ENCODE peak calls at places on chromosomes 2 and 18, in six cellular contexts. C is stomach, K is suprapubic skin, M is sigmoid colon, Z is transverse colon, P is HL-60. X is an unnamed sample.

GRCh38 chr2:200528228-200528627 is 2.2 kb downstream of the SGO2 start:
- DNase-seq in C (no peak), K (no peak), M (no peak), Z (no peak), P (no peak), X (no peak)

GRCh38 chr2:235983016-235983415 is 185.2 kb downstream of the GBX2 start:
- DNase-seq in C (no peak), K (no peak), M (no peak), Z (no peak), P (no peak), X (no peak)

GRCh38 chr2:99819766-99820165 is 322.6 kb downstream of the AFF3 start:
- DNase-seq in C (no peak), K (no peak), M (no peak), Z (no peak), P (no peak), X (no peak)

GRCh38 chr2:184779777-184780176 is 181.4 kb downstream of the ZNF804A start:
- DNase-seq in C (no peak), K (no peak), M (no peak), Z (no peak), P (no peak), X (no peak)

GRCh38 chr2:18752667-18753422 is 163.5 kb upstream of the NT5C1B start:
- DNase-seq in C (no peak), K (no peak), M (no peak), Z (no peak), P (no peak), X (no peak)

GRCh38 chr2:2916621-2917020 is 461.0 kb downstream of the EIPR1 start:
- DNase-seq in C (no peak), K (no peak), M (no peak), Z (no peak), P (no peak), X (no peak)

GRCh38 chr2:30147715-30148611 is 1.2 kb downstream of the YPEL5 start:
- DNase-seq in C (peak), K (peak), M (peak), Z (peak), P (peak), X (peak)

GRCh38 chr18:28013064-28013463 is 163.9 kb downstream of the CDH2 start:
- DNase-seq in C (no peak), K (no peak), M (no peak), Z (no peak), P (no peak), X (no peak)

GRCh38 chr18:59634096-59634495 is 63.1 kb downstream of the CCBE1 start:
- DNase-seq in C (no peak), K (no peak), M (no peak), Z (no peak), P (no peak), X (no peak)

GRCh38 chr2:1809726-1810125 is 65.4 kb upstream of the PXDN start:
- DNase-seq in C (no peak), K (no peak), M (peak), Z (no peak), P (no peak), X (no peak)

GRCh38 chr2:181876614-181877063 is 14.9 kb upstream of the ITPRID2 start:
- DNase-seq in C (no peak), K (no peak), M (no peak), Z (peak), P (no peak), X (no peak)

GRCh38 chr2:112048236-112048592 is 6.9 kb upstream of the TMEM87B start:
- DNase-seq in C (no peak), K (no peak), M (no peak), Z (no peak), P (no peak), X (no peak)

GRCh38 chr2:98509542-98510321 is 65.1 kb downstream of the INPP4A start:
- DNase-seq in C (no peak), K (no peak), M (peak), Z (no peak), P (no peak), X (no peak)

GRCh38 chr2:98505991-98506664 is 61.5 kb downstream of the INPP4A start:
- DNase-seq in C (no peak), K (no peak), M (peak), Z (no peak), P (no peak), X (no peak)

GRCh38 chr2:98508690-98509054 is 64.0 kb downstream of the INPP4A start:
- DNase-seq in C (peak), K (peak), M (peak), Z (peak), P (peak), X (no peak)

GRCh38 chr2:98507461-98507860 is 62.8 kb downstream of the INPP4A start:
- DNase-seq in C (no peak), K (no peak), M (no peak), Z (no peak), P (no peak), X (no peak)

GRCh38 chr2:98507940-98508689 is 63.5 kb downstream of the INPP4A start:
- DNase-seq in C (no peak), K (no peak), M (peak), Z (peak), P (peak), X (no peak)
- TF ChIP-seq POLR2AphosphoS5 in C (no peak), K (no peak), M (no peak), Z (no peak), P (peak), X (no peak)

GRCh38 chr2:144904612-144905011 is 384.7 kb upstream of the ZEB2 start:
- DNase-seq in C (no peak), K (no peak), M (no peak), Z (no peak), P (no peak), X (no peak)
- TF ChIP-seq POLR2AphosphoS5 in C (no peak), K (no peak), M (no peak), Z (no peak), P (no peak), X (no peak)

DNA sequence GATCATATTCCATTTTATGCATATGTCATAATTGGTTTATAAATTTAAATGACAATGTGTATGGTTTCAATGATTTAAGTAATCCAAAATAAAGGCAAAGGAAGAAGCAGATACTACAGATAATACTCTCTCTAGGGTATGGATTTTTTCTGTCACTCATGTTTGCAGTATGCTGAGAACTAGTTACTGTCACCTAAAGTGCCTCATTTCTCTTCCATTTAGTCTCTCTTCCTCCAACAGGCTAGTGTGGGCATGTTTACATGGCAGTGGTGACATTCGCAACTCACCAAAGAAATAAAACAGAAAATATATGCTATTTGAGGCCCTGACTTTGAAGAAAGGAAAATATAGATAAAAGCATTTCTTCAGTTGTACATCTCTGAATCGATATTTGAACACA is 1460.4 kb upstream of the ZEB2 start:
- DNase-seq in C (no peak), K (no peak), M (no peak), Z (no peak), P (no peak), X (no peak)
- TF ChIP-seq POLR2AphosphoS5 in C (no peak), K (no peak), M (no peak), Z (no peak), P (no peak), X (no peak)

GRCh38 chr2:43225788-43226557 is 433 bp downstream of the ZFP36L2 start:
- DNase-seq in C (no peak), K (peak), M (peak), Z (no peak), P (peak), X (peak)

GRCh38 chr2:43226558-43226954 is at the start of gene ZFP36L2:
- DNase-seq in C (peak), K (peak), M (peak), Z (peak), P (peak), X (peak)

GRCh38 chr2:43224571-43225092 is 1.8 kb downstream of the ZFP36L2 start:
- DNase-seq in C (no peak), K (no peak), M (peak), Z (no peak), P (peak), X (no peak)

GRCh38 chr2:43224131-43224570 is 2.3 kb downstream of the ZFP36L2 start:
- DNase-seq in C (peak), K (peak), M (peak), Z (peak), P (peak), X (no peak)

DNA sequence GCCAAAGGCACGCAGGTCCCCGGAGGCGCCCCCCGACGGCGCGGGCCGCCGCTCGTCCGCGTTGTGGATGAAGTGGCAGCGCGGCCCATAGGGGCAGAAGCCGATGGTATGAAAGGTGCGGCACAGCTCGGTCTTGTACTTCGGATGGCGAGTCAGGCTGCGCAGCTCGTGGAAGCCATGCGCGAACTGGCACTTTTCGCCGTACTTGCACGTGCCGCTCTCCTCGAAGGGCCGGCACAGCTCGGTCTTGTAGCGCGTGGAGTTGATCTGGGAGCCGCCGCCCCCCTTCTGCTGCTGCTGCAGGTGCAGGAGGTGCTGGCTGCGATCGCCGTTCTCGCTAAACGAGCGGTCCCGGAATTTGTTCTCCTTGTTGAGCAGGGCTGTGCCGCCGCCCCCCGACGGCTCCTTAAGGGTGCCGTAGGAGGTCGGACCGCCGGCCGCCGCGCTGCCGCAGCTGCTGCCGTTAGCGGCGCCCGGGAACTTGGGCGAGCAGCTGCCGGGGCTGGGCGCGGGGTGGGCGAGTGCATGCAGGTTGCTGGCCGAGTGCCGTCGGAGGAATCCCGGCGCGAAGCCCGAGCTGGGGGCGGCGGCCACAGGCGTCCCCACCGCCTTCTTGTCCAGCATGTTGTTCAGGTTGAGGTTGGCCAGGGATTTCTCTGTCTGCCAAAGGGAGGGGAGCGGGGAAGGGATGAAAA is 1.2 kb downstream of the ZFP36L2 start:
- DNase-seq in C (peak), K (peak), M (peak), Z (peak), P (peak), X (no peak)
- TF ChIP-seq POLR2AphosphoS5 in C (no peak), K (peak), M (no peak), Z (peak), P (peak), X (no peak)

DNA sequence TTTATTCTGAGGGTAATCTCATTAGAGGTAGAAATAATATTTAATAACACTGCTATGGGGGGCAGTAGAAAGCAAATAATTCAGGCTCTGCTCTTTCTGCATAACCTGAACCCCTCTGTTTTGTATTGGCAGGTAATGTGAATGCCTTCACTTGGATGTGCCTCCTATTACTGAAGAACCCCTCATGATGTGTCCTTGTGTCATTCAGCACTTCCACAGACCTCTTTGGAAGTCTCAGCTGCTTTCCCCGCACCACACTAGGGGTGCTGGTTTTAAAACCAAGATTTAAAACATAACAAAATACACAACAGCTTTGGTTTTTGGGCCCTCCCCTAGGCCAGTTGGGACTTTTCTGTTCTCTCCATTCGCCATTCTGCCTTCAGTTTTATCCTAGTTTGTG is 281.7 kb upstream of the MC4R start:
- DNase-seq in C (no peak), K (no peak), M (no peak), Z (no peak), P (no peak), X (no peak)
- TF ChIP-seq POLR2AphosphoS5 in C (no peak), K (no peak), M (no peak), Z (no peak), P (no peak), X (no peak)

GRCh38 chr2:7888876-7889275 is 793.0 kb upstream of the ID2 start:
- DNase-seq in C (no peak), K (no peak), M (no peak), Z (no peak), P (no peak), X (no peak)
- TF ChIP-seq POLR2AphosphoS5 in C (no peak), K (no peak), M (no peak), Z (no peak), P (no peak), X (no peak)

DNA sequence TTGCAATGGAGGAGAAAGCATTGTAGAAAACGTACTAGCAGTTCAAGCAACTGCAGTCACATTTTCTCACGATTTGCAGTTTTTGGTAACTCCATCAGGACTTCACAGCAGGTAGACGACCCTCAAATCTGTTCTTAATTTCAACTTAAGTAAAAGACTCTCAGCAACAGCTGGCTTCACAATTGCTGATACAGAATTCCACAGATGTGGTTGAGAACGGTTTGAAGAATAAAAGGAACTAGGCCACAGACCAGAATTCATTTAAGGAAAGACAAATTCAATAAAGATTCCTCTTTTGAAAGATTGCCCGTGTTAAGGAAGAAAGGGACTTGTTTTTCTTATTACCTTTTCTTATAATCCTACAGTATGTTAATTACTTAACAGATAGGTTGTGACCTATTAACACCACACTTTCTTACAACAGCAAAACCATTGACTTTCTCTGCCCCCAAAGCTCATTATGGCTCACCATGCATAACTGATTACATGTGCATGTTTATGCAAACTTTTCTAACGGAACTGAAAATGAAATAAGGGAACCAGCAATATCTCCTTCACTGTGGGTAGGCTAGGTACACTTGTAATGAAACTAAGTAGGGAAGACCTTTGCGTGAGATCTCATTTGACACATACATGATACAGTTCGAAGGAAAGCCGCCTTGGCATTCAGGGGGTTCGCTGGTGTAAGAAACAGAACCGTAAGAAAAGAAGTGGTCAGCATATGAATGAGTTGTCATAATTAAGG is 4.7 kb upstream of the ZNF516 start:
- DNase-seq in C (no peak), K (no peak), M (no peak), Z (no peak), P (peak), X (peak)
- TF ChIP-seq POLR2AphosphoS5 in C (no peak), K (no peak), M (no peak), Z (no peak), P (peak), X (no peak)